ENCODE peak calls at places on chromosomes 1 and 21, in four cellular contexts. T is K562, Y is GM12878, B is H1. Q is an unnamed sample.

GRCh38 chr21:39663066-39663465 is 50.3 kb downstream of the B3GALT5 start:
- DNase-seq in B (no peak), Y (no peak), T (no peak), Q (no peak)

GRCh38 chr1:66606359-66607142 is 72.6 kb downstream of the SGIP1 start:
- DNase-seq in Y (no peak), B (no peak), T (no peak), Q (no peak)

GRCh38 chr1:67741121-67741520 is 56.1 kb downstream of the GADD45A start:
- DNase-seq in B (no peak), Y (no peak), T (no peak), Q (no peak)

GRCh38 chr1:21175670-21176581 is 771 bp downstream of the EIF4G3 start:
- DNase-seq in B (peak), Y (no peak), T (peak), Q (no peak)

GRCh38 chr21:42518216-42518615 is 4.6 kb downstream of the SLC37A1 start:
- DNase-seq in T (no peak), Y (no peak), B (no peak), Q (peak)

GRCh38 chr1:208272311-208272710 is 28.1 kb upstream of the PLXNA2 start:
- DNase-seq in T (no peak), Y (no peak), B (no peak), Q (no peak)

GRCh38 chr1:21652101-21652936 is 16.8 kb downstream of the RAP1GAP start:
- DNase-seq in B (no peak), T (no peak), Y (no peak), Q (no peak)

GRCh38 chr1:240093120-240093961 is 1.7 kb downstream of the FMN2 start:
- DNase-seq in Y (no peak), B (peak), T (no peak), Q (no peak)

GRCh38 chr1:62905872-62906271 is 121.9 kb downstream of the ATG4C start:
- DNase-seq in B (no peak), T (no peak), Y (no peak), Q (no peak)

GRCh38 chr1:206685256-206685748 is 597 bp downstream of the MAPKAPK2 start:
- DNase-seq in Y (no peak), B (no peak), T (peak), Q (no peak)

GRCh38 chr1:110829955-110830553 is 42.9 kb upstream of the CD53 start:
- DNase-seq in B (peak), T (peak), Y (peak), Q (peak)

GRCh38 chr1:175824079-175824478 is 80.7 kb upstream of the TNR start:
- DNase-seq in T (peak), B (peak), Y (no peak), Q (no peak)

GRCh38 chr1:100347009-100347966 is 5.0 kb upstream of the CDC14A start:
- DNase-seq in T (peak), B (no peak), Y (no peak), Q (no peak)

GRCh38 chr1:207752456-207753132 is 740 bp downstream of the CD46 start:
- DNase-seq in B (peak), T (no peak), Y (no peak), Q (no peak)

GRCh38 chr1:72399807-72400206 is 117.5 kb upstream of the NEGR1 start:
- DNase-seq in T (no peak), Y (no peak), B (no peak), Q (no peak)

GRCh38 chr21:44079846-44080245 is 27.4 kb upstream of the PWP2 start:
- DNase-seq in Y (no peak), B (no peak), T (no peak), Q (no peak)

GRCh38 chr1:85015826-85016225 is 18.9 kb upstream of the MCOLN2 start:
- DNase-seq in B (no peak), Y (no peak), T (no peak), Q (no peak)

GRCh38 chr1:241738284-241738683 is 86.2 kb downstream of the WDR64 start:
- DNase-seq in T (no peak), Y (no peak), B (no peak), Q (no peak)

GRCh38 chr1:115089443-115090340 is at the start of gene TSPAN2:
- DNase-seq in Y (no peak), T (peak), B (peak), Q (no peak)

GRCh38 chr1:196148367-196148970 is 459.8 kb downstream of the KCNT2 start:
- DNase-seq in Y (no peak), T (peak), B (no peak), Q (peak)

GRCh38 chr1:207152792-207153434 is 48.9 kb downstream of the C4BPA start:
- DNase-seq in B (no peak), Y (no peak), T (no peak), Q (peak)

GRCh38 chr1:159493354-159493753 is 42.5 kb downstream of the OR10J5 start:
- DNase-seq in B (no peak), Y (no peak), T (no peak), Q (no peak)

GRCh38 chr1:154607084-154607747 is 770 bp downstream of the ADAR start:
- DNase-seq in B (no peak), T (peak), Y (no peak), Q (no peak)

GRCh38 chr1:51421961-51422360 is 91.6 kb upstream of the TTC39A start:
- DNase-seq in B (no peak), T (peak), Y (no peak), Q (peak)

GRCh38 chr1:167365360-167365759 is 144.7 kb downstream of the POU2F1 start:
- DNase-seq in T (no peak), Y (no peak), B (no peak), Q (no peak)

GRCh38 chr1:244106837-244107491 is 55.9 kb downstream of the ZBTB18 start:
- DNase-seq in Y (no peak), T (no peak), B (no peak), Q (no peak)

GRCh38 chr1:229155472-229155871 is 115.4 kb upstream of the RAB4A start:
- DNase-seq in B (no peak), Y (no peak), T (no peak), Q (no peak)

GRCh38 chr1:45617618-45618017 is 6.2 kb downstream of the CCDC17 start:
- DNase-seq in Y (no peak), T (no peak), B (no peak), Q (no peak)

GRCh38 chr1:1426496-1426960 is 5.5 kb upstream of the ANKRD65 start:
- DNase-seq in T (no peak), Y (no peak), B (no peak), Q (no peak)
- TF ChIP-seq EGR1 in T (no peak), Y (no peak), B (no peak), Q (no peak)

GRCh38 chr1:172452536-172453159 is 8.8 kb upstream of the PIGC start:
- DNase-seq in Y (no peak), T (peak), B (no peak), Q (no peak)

GRCh38 chr1:172451002-172451443 is 7.2 kb upstream of the PIGC start:
- DNase-seq in B (no peak), T (peak), Y (no peak), Q (no peak)

GRCh38 chr1:172450524-172450885 is 6.6 kb upstream of the PIGC start:
- DNase-seq in Y (no peak), T (no peak), B (no peak), Q (no peak)

GRCh38 chr1:172456344-172456769 is 12.5 kb upstream of the PIGC start:
- DNase-seq in T (peak), B (no peak), Y (no peak), Q (no peak)

DNA sequence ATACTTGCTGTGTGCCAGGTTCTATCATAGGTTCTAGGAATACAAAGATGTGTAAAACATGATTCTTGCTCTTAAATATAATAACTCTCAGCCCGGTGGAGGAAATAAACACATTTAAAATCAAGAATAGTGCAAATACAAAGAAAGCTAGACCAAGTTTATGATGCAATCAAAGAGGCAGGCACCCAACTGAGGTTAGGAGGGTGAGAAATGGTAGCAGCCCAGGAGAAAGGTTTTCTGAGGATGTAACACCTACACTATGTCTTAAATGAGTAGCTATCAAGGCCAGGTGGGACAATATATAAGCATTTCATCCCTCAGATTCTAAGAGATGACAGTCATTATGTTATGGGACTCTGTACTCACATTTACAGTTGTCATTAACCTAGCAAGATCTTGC is 9.7 kb upstream of the PIGC start:
- DNase-seq in Y (no peak), B (no peak), T (no peak), Q (no peak)
- TF ChIP-seq POLR2A in Y (no peak), B (no peak), T (no peak), Q (no peak)

DNA sequence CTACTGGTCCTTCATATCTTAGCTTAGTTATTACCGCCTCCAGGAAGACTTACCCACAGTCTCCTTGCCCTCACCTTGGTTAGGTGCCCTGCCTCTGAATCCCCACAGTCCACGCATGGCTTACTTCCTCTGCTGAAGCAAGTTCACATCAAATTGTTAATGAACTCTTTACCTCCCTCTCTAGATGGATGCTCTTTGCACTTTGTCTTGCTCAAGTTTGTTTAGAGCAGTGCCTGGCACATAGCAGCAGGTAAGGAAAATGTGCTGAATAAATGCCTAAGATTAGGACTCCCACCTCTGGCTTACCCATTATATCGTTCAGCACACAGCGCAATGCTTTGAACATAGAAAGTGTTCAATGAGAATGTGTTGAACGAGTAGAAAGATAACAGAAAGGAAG is 90.5 kb downstream of the BEND5 start:
- DNase-seq in B (no peak), Y (no peak), T (no peak), Q (no peak)
- TF ChIP-seq EGR1 in B (no peak), Y (no peak), T (no peak), Q (no peak)

GRCh38 chr1:94591791-94592565 is 50.4 kb upstream of the F3 start:
- DNase-seq in B (peak), Y (no peak), T (no peak), Q (no peak)

GRCh38 chr1:94592566-94592920 is 51.0 kb upstream of the F3 start:
- DNase-seq in Y (no peak), B (peak), T (no peak), Q (no peak)

GRCh38 chr1:94590203-94591137 is 48.9 kb upstream of the F3 start:
- DNase-seq in Y (no peak), T (no peak), B (peak), Q (no peak)

GRCh38 chr1:94596260-94596659 is 54.7 kb upstream of the F3 start:
- DNase-seq in B (peak), T (no peak), Y (no peak), Q (no peak)

GRCh38 chr1:94593611-94594010 is 52.1 kb upstream of the F3 start:
- DNase-seq in B (peak), Y (no peak), T (no peak), Q (no peak)
- TF ChIP-seq POLR2A in B (no peak), Y (no peak), T (no peak), Q (no peak)